ENCODE peak calls at places on chromosome 2, in nine cellular contexts. U, T, R, B, P, N, I, C and X are unnamed samples.

GRCh38 chr2:235286624-235287368 is 207.0 kb upstream of the AGAP1 start:
- DNase-seq in C (no peak), T (no peak), N (no peak), P (no peak), U (no peak), R (no peak), B (peak), I (peak), X (no peak)

GRCh38 chr2:174587607-174588006 is 10.0 kb downstream of the WIPF1 start:
- DNase-seq in R (no peak), I (no peak), P (no peak), B (no peak), T (no peak), C (no peak), U (no peak), N (no peak), X (no peak)

GRCh38 chr2:38152913-38153312 is 77.0 kb upstream of the CYP1B1 start:
- DNase-seq in T (no peak), R (no peak), P (no peak), C (no peak), B (no peak), U (no peak), I (no peak), N (no peak), X (no peak)

GRCh38 chr2:73961274-73961673 is 23.4 kb upstream of the TET3 start:
- DNase-seq in C (no peak), R (no peak), B (no peak), P (no peak), U (no peak), T (no peak), I (no peak), N (no peak), X (no peak)

GRCh38 chr2:199602896-199603482 is 145.2 kb upstream of the SATB2 start:
- DNase-seq in C (no peak), N (no peak), I (no peak), U (no peak), R (no peak), T (no peak), B (no peak), P (no peak), X (no peak)

GRCh38 chr2:203820969-203821368 is 46.6 kb upstream of the CTLA4 start:
- DNase-seq in U (no peak), C (no peak), B (no peak), T (peak), N (no peak), P (no peak), R (no peak), I (no peak), X (no peak)

GRCh38 chr2:55120634-55121359 is 70.5 kb upstream of the RTN4 start:
- DNase-seq in I (peak), C (peak), U (no peak), P (no peak), R (peak), T (no peak), B (peak), N (no peak), X (peak)

GRCh38 chr2:152602750-152603149 is 114.5 kb downstream of the PRPF40A start:
- DNase-seq in I (no peak), T (no peak), R (no peak), B (no peak), U (no peak), P (no peak), C (no peak), N (no peak), X (no peak)

GRCh38 chr2:50143822-50144575 is 887.9 kb downstream of the NRXN1 start:
- DNase-seq in I (peak), U (peak), C (peak), P (peak), B (peak), N (peak), T (peak), R (peak), X (no peak)

GRCh38 chr2:38797276-38797675 is 19.3 kb downstream of the GEMIN6 start:
- DNase-seq in B (no peak), U (no peak), C (no peak), P (no peak), R (no peak), I (no peak), N (no peak), T (no peak), X (no peak)

DNA sequence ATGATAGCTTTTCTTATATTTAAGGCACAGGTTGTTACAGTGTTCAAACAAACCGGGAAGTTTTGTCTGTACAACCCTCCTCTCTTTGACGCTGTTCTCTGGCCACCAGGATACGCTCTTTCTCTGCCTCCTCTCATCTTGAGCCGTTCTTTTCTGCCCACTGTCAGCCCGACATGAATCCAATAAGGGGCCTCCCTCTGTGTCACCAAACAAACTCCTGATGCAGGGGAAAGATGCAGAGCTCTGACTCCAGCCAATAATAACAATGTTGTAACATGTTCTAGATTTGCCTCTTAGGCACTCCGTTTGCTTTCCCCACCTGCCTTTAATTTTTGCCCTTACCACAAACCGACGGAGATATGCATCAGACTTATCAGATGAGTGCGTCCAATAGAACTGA is 449.3 kb downstream of the SLC4A3 start:
- DNase-seq in B (peak), T (no peak), I (peak), P (no peak), U (peak), C (no peak), N (no peak), R (peak), X (no peak)
- TF ChIP-seq CTCF in B (peak), T (no peak), I (peak), P (no peak), U (peak), C (peak), N (no peak), R (peak), X (no peak)

GRCh38 chr2:217933326-217933993 is 69.3 kb downstream of the TNS1 start:
- DNase-seq in T (no peak), N (no peak), C (no peak), R (no peak), U (no peak), I (no peak), B (no peak), P (no peak), X (no peak)

GRCh38 chr2:217931846-217932560 is 70.8 kb downstream of the TNS1 start:
- DNase-seq in R (no peak), T (no peak), P (no peak), B (no peak), U (no peak), C (no peak), N (no peak), I (no peak), X (no peak)

GRCh38 chr2:217934321-217935131 is 68.3 kb downstream of the TNS1 start:
- DNase-seq in N (no peak), R (peak), C (no peak), B (peak), U (no peak), P (no peak), I (peak), T (no peak), X (peak)

GRCh38 chr2:217930783-217931563 is 71.8 kb downstream of the TNS1 start:
- DNase-seq in N (no peak), T (no peak), R (no peak), P (no peak), I (no peak), U (no peak), B (no peak), C (no peak), X (no peak)

GRCh38 chr2:217932661-217933325 is 70.0 kb downstream of the TNS1 start:
- DNase-seq in N (no peak), I (no peak), C (no peak), T (no peak), B (peak), P (no peak), U (no peak), R (peak), X (no peak)
- TF ChIP-seq CTCF in N (no peak), I (peak), C (no peak), T (no peak), B (peak), P (no peak), U (no peak), R (peak), X (no peak)

GRCh38 chr2:95292623-95293260 is 4.4 kb upstream of the KCNIP3 start:
- DNase-seq in C (no peak), P (no peak), R (no peak), U (no peak), T (no peak), B (no peak), I (no peak), N (no peak), X (no peak)

GRCh38 chr2:95291222-95291621 is 5.9 kb upstream of the KCNIP3 start:
- DNase-seq in T (no peak), U (no peak), R (no peak), P (no peak), B (no peak), I (no peak), N (no peak), C (no peak), X (no peak)

GRCh38 chr2:95287806-95288205 is 9.3 kb upstream of the KCNIP3 start:
- DNase-seq in B (no peak), C (no peak), U (no peak), N (no peak), P (no peak), T (no peak), R (no peak), I (no peak), X (no peak)

GRCh38 chr2:95287336-95287735 is 9.8 kb upstream of the KCNIP3 start:
- DNase-seq in R (no peak), U (no peak), N (no peak), T (no peak), I (no peak), B (no peak), P (no peak), C (no peak), X (no peak)

DNA sequence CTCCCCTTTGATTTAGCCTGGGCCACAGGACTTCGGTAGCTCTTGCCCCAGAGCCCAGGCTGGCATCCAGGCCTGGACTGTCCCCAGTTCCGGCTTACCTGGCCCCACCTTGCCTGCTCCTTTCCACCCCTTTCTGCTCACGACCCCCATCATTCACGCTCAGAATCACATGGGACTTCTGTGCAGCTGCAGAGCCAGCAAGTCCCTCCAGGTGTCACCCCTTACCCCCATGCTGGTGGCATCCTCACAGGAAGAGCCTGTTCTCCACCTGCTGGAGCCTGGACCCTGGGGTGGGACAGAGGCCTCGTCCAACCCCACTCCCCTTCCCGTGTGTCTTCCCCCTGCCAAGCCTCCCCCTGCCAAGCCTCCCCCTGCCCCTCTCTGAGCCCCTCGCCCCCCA is 7.9 kb upstream of the KCNIP3 start:
- DNase-seq in T (no peak), P (no peak), C (no peak), U (no peak), R (no peak), B (no peak), N (no peak), I (no peak), X (no peak)
- TF ChIP-seq CTCF in T (no peak), P (no peak), C (no peak), U (no peak), R (no peak), B (no peak), N (no peak), I (no peak), X (no peak)

GRCh38 chr2:119204525-119204924 is 19.1 kb upstream of the STEAP3 start:
- DNase-seq in T (no peak), U (no peak), N (no peak), I (no peak), P (no peak), R (no peak), C (no peak), B (no peak), X (no peak)

GRCh38 chr2:119198267-119198840 is 25.3 kb upstream of the STEAP3 start:
- DNase-seq in P (no peak), T (no peak), N (no peak), I (peak), B (peak), C (no peak), U (peak), R (no peak), X (no peak)

GRCh38 chr2:119202610-119203351 is 20.9 kb upstream of the STEAP3 start:
- DNase-seq in R (no peak), C (no peak), N (no peak), I (no peak), P (no peak), T (no peak), B (no peak), U (no peak), X (no peak)

GRCh38 chr2:119205001-119205669 is 18.5 kb upstream of the STEAP3 start:
- DNase-seq in R (no peak), T (no peak), B (no peak), C (no peak), N (no peak), I (no peak), U (no peak), P (no peak), X (no peak)

DNA sequence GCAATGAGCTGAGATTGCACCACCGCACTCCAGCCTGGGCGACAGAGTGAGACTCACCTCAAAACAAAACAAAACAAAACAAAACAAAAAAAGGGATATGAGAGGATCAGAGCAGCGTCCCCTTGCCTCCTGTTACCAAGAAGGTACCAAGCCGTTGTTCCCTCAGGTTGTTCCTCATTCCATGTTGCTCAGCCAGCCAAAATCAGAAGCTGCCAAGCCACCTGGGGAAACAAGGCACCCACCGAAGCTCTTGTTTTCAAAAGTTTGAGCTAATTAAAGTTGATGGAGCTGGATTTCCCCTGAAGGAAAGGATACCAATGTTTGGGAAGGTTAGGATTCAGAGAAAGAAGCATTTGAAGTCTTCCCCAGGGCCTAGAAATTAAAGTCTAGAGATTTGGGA is 21.8 kb upstream of the STEAP3 start:
- DNase-seq in R (no peak), P (no peak), U (no peak), C (no peak), T (no peak), I (no peak), N (no peak), B (no peak), X (no peak)
- TF ChIP-seq CTCF in R (no peak), P (no peak), U (no peak), C (no peak), T (no peak), I (no peak), N (no peak), B (no peak), X (no peak)